ENCODE peak calls at places on chromosomes 11 and 22, in nine cellular contexts. P is activated CD4-positive, alpha-beta memory T cell treated with anti-CD3 and anti-CD28 coated beads for 36 hours; T is activated CD4-positive, alpha-beta T cell treated with anti-CD3 and anti-CD28 coated beads, Interleukin-2, amount 50 U/mL, for 48 hours; Q is memory B cell; F is stimulated activated CD8-positive, alpha-beta memory T cell treated with anti-CD3 and anti-CD28 coated beads, Interleukin-15, amount 100 ng/mL, for 24 hours; J is fibroblast of lung; O is PC-3; L is A673; K is GM04504. G is an unnamed sample.

GRCh38 chr22:26680485-26680884 is 23.1 kb downstream of the MIAT start:
- DNase-seq in P (no peak), T (no peak), Q (no peak), F (no peak), J (no peak), O (no peak), L (no peak), K (no peak), G (no peak)

GRCh38 chr11:12692238-12693074 is 18.2 kb downstream of the TEAD1 start:
- DNase-seq in P (no peak), T (no peak), Q (no peak), F (no peak), J (peak), O (peak), L (peak), K (peak), G (no peak)

GRCh38 chr11:10642298-10642697 is 51.3 kb downstream of the IRAG1 start:
- DNase-seq in P (no peak), T (no peak), Q (no peak), F (no peak), J (no peak), O (no peak), L (no peak), K (no peak), G (no peak)

GRCh38 chr11:16992846-16993245 is 21.4 kb downstream of the PLEKHA7 start:
- DNase-seq in P (no peak), T (no peak), Q (no peak), F (no peak), J (no peak), O (no peak), L (no peak), K (no peak), G (no peak)

GRCh38 chr22:39990688-39991087 is 4.1 kb upstream of the FAM83F start:
- DNase-seq in P (no peak), T (no peak), Q (no peak), F (no peak), J (no peak), O (no peak), L (no peak), K (no peak), G (no peak)

GRCh38 chr11:121159721-121160120 is 58.7 kb downstream of the TECTA start:
- DNase-seq in P (no peak), T (no peak), Q (no peak), F (no peak), J (no peak), O (no peak), L (no peak), K (no peak), G (no peak)

GRCh38 chr22:30027169-30027568 is 53.1 kb upstream of the HORMAD2 start:
- DNase-seq in P (no peak), T (no peak), Q (no peak), F (no peak), J (no peak), O (peak), L (no peak), K (no peak), G (no peak)

GRCh38 chr11:47564933-47565339 is 463 bp upstream of the PTPMT1 start:
- DNase-seq in P (no peak), T (no peak), Q (peak), F (no peak), J (no peak), O (no peak), L (no peak), K (no peak), G (no peak)

GRCh38 chr11:40219401-40219800 is 1240.1 kb downstream of the LRRC4C start:
- DNase-seq in P (no peak), T (no peak), Q (no peak), F (no peak), J (no peak), O (no peak), L (peak), K (no peak), G (no peak)

GRCh38 chr22:28013611-28014010 is 94.6 kb upstream of the PITPNB start:
- DNase-seq in P (no peak), T (no peak), Q (no peak), F (no peak), J (no peak), O (no peak), L (no peak), K (no peak), G (no peak)

GRCh38 chr22:24578355-24579241 is 14.3 kb downstream of the LRRC75B start:
- DNase-seq in P (no peak), T (no peak), Q (no peak), F (no peak), J (peak), O (peak), L (no peak), K (peak), G (peak)

GRCh38 chr11:31921066-31921465 is 109.9 kb upstream of the PAX6 start:
- DNase-seq in P (no peak), T (no peak), Q (no peak), F (no peak), J (no peak), O (no peak), L (no peak), K (peak), G (peak)

GRCh38 chr22:50059185-50059880 is 1.2 kb upstream of the TTLL8 start:
- DNase-seq in P (no peak), T (no peak), Q (no peak), F (no peak), J (peak), O (no peak), L (peak), K (no peak), G (no peak)

GRCh38 chr11:69876013-69876412 is 56.8 kb upstream of the FGF3 start:
- DNase-seq in P (no peak), T (no peak), Q (no peak), F (no peak), J (no peak), O (no peak), L (no peak), K (no peak), G (no peak)

GRCh38 chr22:30878516-30879365 is 89.8 kb downstream of the MORC2 start:
- DNase-seq in P (no peak), T (no peak), Q (no peak), F (no peak), J (peak), O (no peak), L (no peak), K (no peak), G (no peak)

GRCh38 chr22:44133901-44134511 is 46.7 kb upstream of the PARVG start:
- DNase-seq in P (no peak), T (no peak), Q (no peak), F (no peak), J (peak), O (no peak), L (no peak), K (no peak), G (no peak)

GRCh38 chr22:37267128-37267587 is 15.2 kb upstream of the CYTH4 start:
- DNase-seq in P (peak), T (peak), Q (peak), F (peak), J (no peak), O (peak), L (peak), K (no peak), G (no peak)

GRCh38 chr11:86726118-86726748 is 53.8 kb upstream of the ME3 start:
- DNase-seq in P (no peak), T (no peak), Q (no peak), F (no peak), J (no peak), O (peak), L (no peak), K (no peak), G (no peak)

GRCh38 chr11:70225629-70226582 is 22.8 kb downstream of the FADD start:
- DNase-seq in P (no peak), T (no peak), Q (no peak), F (no peak), J (peak), O (no peak), L (peak), K (no peak), G (no peak)

GRCh38 chr22:32617271-32617670 is 142.7 kb downstream of the FBXO7 start:
- DNase-seq in P (no peak), T (no peak), Q (no peak), F (no peak), J (peak), O (no peak), L (no peak), K (peak), G (no peak)

GRCh38 chr11:112477152-112477928 is 216.7 kb upstream of the PLET1 start:
- DNase-seq in P (no peak), T (no peak), Q (no peak), F (no peak), J (no peak), O (peak), L (no peak), K (no peak), G (no peak)

GRCh38 chr22:24410110-24410856 is 17.1 kb upstream of the ADORA2A start:
- DNase-seq in P (no peak), T (no peak), Q (no peak), F (no peak), J (peak), O (no peak), L (no peak), K (no peak), G (no peak)

GRCh38 chr11:117193130-117194020 is 5.8 kb upstream of the TAGLN start:
- DNase-seq in P (no peak), T (no peak), Q (no peak), F (no peak), J (no peak), O (no peak), L (no peak), K (no peak), G (no peak)

GRCh38 chr11:78828582-78829520 is 254.2 kb upstream of the NARS2 start:
- DNase-seq in P (no peak), T (no peak), Q (no peak), F (no peak), J (no peak), O (no peak), L (no peak), K (no peak), G (no peak)

GRCh38 chr11:12353534-12353933 is 23.8 kb upstream of the PARVA start:
- DNase-seq in P (no peak), T (no peak), Q (no peak), F (no peak), J (no peak), O (no peak), L (no peak), K (no peak), G (no peak)

GRCh38 chr11:6737872-6738466 is 33.8 kb downstream of the OR2AG2 start:
- DNase-seq in P (peak), T (peak), Q (peak), F (no peak), J (peak), O (peak), L (peak), K (no peak), G (no peak)